ENCODE peak calls at places on chromosomes 7 and 10, in seven cellular contexts. One of them, this sample, is unnamed.

GRCh38 chr10:130762481-130762880 is 549.0 kb downstream of the TCERG1L start:
- DNase-seq in GM18507: no peak
- DNase-seq in Right ventricle myocardium inferior: no peak
- DNase-seq in fibroblast of pulmonary artery: no peak
- DNase-seq in sciatic nerve: no peak
- DNase-seq in 8988T: no peak
- DNase-seq in activated CD4-positive, alpha-beta T cell treated with anti-CD3 and anti-CD28 coated beads for 48 hours: no peak
- DNase-seq in this sample: no peak

GRCh38 chr7:16813232-16813616 is 8.4 kb upstream of the AGR2 start:
- DNase-seq in GM18507: no peak
- DNase-seq in Right ventricle myocardium inferior: no peak
- DNase-seq in fibroblast of pulmonary artery: no peak
- DNase-seq in sciatic nerve: no peak
- DNase-seq in 8988T: no peak
- DNase-seq in activated CD4-positive, alpha-beta T cell treated with anti-CD3 and anti-CD28 coated beads for 48 hours: no peak
- DNase-seq in this sample: no peak

GRCh38 chr10:95246582-95247051 is 44.2 kb downstream of the PDLIM1 start:
- DNase-seq in GM18507: peak; percentile 33
- DNase-seq in Right ventricle myocardium inferior: peak; percentile 83
- DNase-seq in fibroblast of pulmonary artery: peak; percentile 90
- DNase-seq in sciatic nerve: peak; percentile 82
- DNase-seq in 8988T: no peak
- DNase-seq in activated CD4-positive, alpha-beta T cell treated with anti-CD3 and anti-CD28 coated beads for 48 hours: peak; percentile 77
- DNase-seq in this sample: peak; percentile 44

GRCh38 chr7:150937848-150938561 is 40.1 kb downstream of the KCNH2 start:
- DNase-seq in GM18507: no peak
- DNase-seq in Right ventricle myocardium inferior: no peak
- DNase-seq in fibroblast of pulmonary artery: peak; percentile 33
- DNase-seq in sciatic nerve: peak; percentile 51
- DNase-seq in 8988T: no peak
- DNase-seq in activated CD4-positive, alpha-beta T cell treated with anti-CD3 and anti-CD28 coated beads for 48 hours: peak; percentile 56
- DNase-seq in this sample: no peak

GRCh38 chr7:36673703-36674102 is 50.6 kb downstream of the AOAH start:
- DNase-seq in GM18507: no peak
- DNase-seq in Right ventricle myocardium inferior: no peak
- DNase-seq in fibroblast of pulmonary artery: no peak
- DNase-seq in sciatic nerve: no peak
- DNase-seq in 8988T: no peak
- DNase-seq in activated CD4-positive, alpha-beta T cell treated with anti-CD3 and anti-CD28 coated beads for 48 hours: no peak
- DNase-seq in this sample: no peak

GRCh38 chr10:48926255-48926654 is 13.4 kb downstream of the LRRC18 start:
- DNase-seq in GM18507: no peak
- DNase-seq in Right ventricle myocardium inferior: no peak
- DNase-seq in fibroblast of pulmonary artery: no peak
- DNase-seq in sciatic nerve: no peak
- DNase-seq in 8988T: no peak
- DNase-seq in activated CD4-positive, alpha-beta T cell treated with anti-CD3 and anti-CD28 coated beads for 48 hours: no peak
- DNase-seq in this sample: no peak

GRCh38 chr7:55086413-55087201 is 67.8 kb downstream of the EGFR start:
- DNase-seq in GM18507: peak; percentile 26
- DNase-seq in Right ventricle myocardium inferior: no peak
- DNase-seq in fibroblast of pulmonary artery: peak; percentile 79
- DNase-seq in sciatic nerve: no peak
- DNase-seq in 8988T: no peak
- DNase-seq in activated CD4-positive, alpha-beta T cell treated with anti-CD3 and anti-CD28 coated beads for 48 hours: peak; percentile 17
- DNase-seq in this sample: no peak

GRCh38 chr10:34113504-34114225 is 701.4 kb downstream of the PARD3 start:
- DNase-seq in GM18507: no peak
- DNase-seq in Right ventricle myocardium inferior: no peak
- DNase-seq in fibroblast of pulmonary artery: no peak
- DNase-seq in sciatic nerve: no peak
- DNase-seq in 8988T: no peak
- DNase-seq in activated CD4-positive, alpha-beta T cell treated with anti-CD3 and anti-CD28 coated beads for 48 hours: no peak
- DNase-seq in this sample: no peak

GRCh38 chr10:112689327-112689726 is 242.3 kb downstream of the VTI1A start:
- DNase-seq in GM18507: no peak
- DNase-seq in Right ventricle myocardium inferior: no peak
- DNase-seq in fibroblast of pulmonary artery: peak; percentile 33
- DNase-seq in sciatic nerve: no peak
- DNase-seq in 8988T: peak; percentile 20
- DNase-seq in activated CD4-positive, alpha-beta T cell treated with anti-CD3 and anti-CD28 coated beads for 48 hours: no peak
- DNase-seq in this sample: peak; percentile 19

GRCh38 chr7:80379034-80379433 is 132.8 kb downstream of the GNAT3 start:
- DNase-seq in GM18507: no peak
- DNase-seq in Right ventricle myocardium inferior: no peak
- DNase-seq in fibroblast of pulmonary artery: peak; percentile 69
- DNase-seq in sciatic nerve: no peak
- DNase-seq in 8988T: no peak
- DNase-seq in activated CD4-positive, alpha-beta T cell treated with anti-CD3 and anti-CD28 coated beads for 48 hours: no peak
- DNase-seq in this sample: no peak

GRCh38 chr10:85542936-85543730 is 823.5 kb downstream of the GRID1 start:
- DNase-seq in GM18507: no peak
- DNase-seq in Right ventricle myocardium inferior: no peak
- DNase-seq in fibroblast of pulmonary artery: no peak
- DNase-seq in sciatic nerve: no peak
- DNase-seq in 8988T: no peak
- DNase-seq in activated CD4-positive, alpha-beta T cell treated with anti-CD3 and anti-CD28 coated beads for 48 hours: no peak
- DNase-seq in this sample: no peak

GRCh38 chr7:142939226-142939910 is at the start of gene LLCFC1:
- DNase-seq in GM18507: peak; percentile 23
- DNase-seq in Right ventricle myocardium inferior: no peak
- DNase-seq in fibroblast of pulmonary artery: no peak
- DNase-seq in sciatic nerve: no peak
- DNase-seq in 8988T: peak; percentile 19
- DNase-seq in activated CD4-positive, alpha-beta T cell treated with anti-CD3 and anti-CD28 coated beads for 48 hours: peak; percentile 20
- DNase-seq in this sample: peak; percentile 45

GRCh38 chr7:30084195-30084594 is 50.6 kb upstream of the MTURN start:
- DNase-seq in GM18507: no peak
- DNase-seq in Right ventricle myocardium inferior: no peak
- DNase-seq in fibroblast of pulmonary artery: no peak
- DNase-seq in sciatic nerve: no peak
- DNase-seq in 8988T: no peak
- DNase-seq in activated CD4-positive, alpha-beta T cell treated with anti-CD3 and anti-CD28 coated beads for 48 hours: no peak
- DNase-seq in this sample: no peak

GRCh38 chr7:139691253-139691781 is 86.5 kb downstream of the HIPK2 start:
- DNase-seq in GM18507: no peak
- DNase-seq in Right ventricle myocardium inferior: peak; percentile 83
- DNase-seq in fibroblast of pulmonary artery: peak; percentile 19
- DNase-seq in sciatic nerve: no peak
- DNase-seq in 8988T: no peak
- DNase-seq in activated CD4-positive, alpha-beta T cell treated with anti-CD3 and anti-CD28 coated beads for 48 hours: no peak
- DNase-seq in this sample: no peak

GRCh38 chr10:112716924-112717348 is 233.1 kb upstream of the TCF7L2 start:
- DNase-seq in GM18507: no peak
- DNase-seq in Right ventricle myocardium inferior: no peak
- DNase-seq in fibroblast of pulmonary artery: peak; percentile 71
- DNase-seq in sciatic nerve: no peak
- DNase-seq in 8988T: no peak
- DNase-seq in activated CD4-positive, alpha-beta T cell treated with anti-CD3 and anti-CD28 coated beads for 48 hours: no peak
- DNase-seq in this sample: no peak

GRCh38 chr7:117479480-117480224 is at the start of gene CFTR:
- DNase-seq in GM18507: no peak
- DNase-seq in Right ventricle myocardium inferior: peak; percentile 48
- DNase-seq in fibroblast of pulmonary artery: no peak
- DNase-seq in sciatic nerve: peak; percentile 56
- DNase-seq in 8988T: no peak
- DNase-seq in activated CD4-positive, alpha-beta T cell treated with anti-CD3 and anti-CD28 coated beads for 48 hours: no peak
- DNase-seq in this sample: no peak

GRCh38 chr7:128893251-128894100 is 17.0 kb downstream of the KCP start:
- DNase-seq in GM18507: no peak
- DNase-seq in Right ventricle myocardium inferior: peak; percentile 60
- DNase-seq in fibroblast of pulmonary artery: no peak
- DNase-seq in sciatic nerve: no peak
- DNase-seq in 8988T: peak; percentile 7
- DNase-seq in activated CD4-positive, alpha-beta T cell treated with anti-CD3 and anti-CD28 coated beads for 48 hours: no peak
- DNase-seq in this sample: no peak

GRCh38 chr7:1274876-1275684 is 42.4 kb downstream of the UNCX start:
- DNase-seq in GM18507: no peak
- DNase-seq in Right ventricle myocardium inferior: no peak
- DNase-seq in fibroblast of pulmonary artery: no peak
- DNase-seq in sciatic nerve: no peak
- DNase-seq in 8988T: no peak
- DNase-seq in activated CD4-positive, alpha-beta T cell treated with anti-CD3 and anti-CD28 coated beads for 48 hours: no peak
- DNase-seq in this sample: no peak

GRCh38 chr10:25047902-25048301 is 31.5 kb downstream of the THNSL1 start:
- DNase-seq in GM18507: no peak
- DNase-seq in Right ventricle myocardium inferior: no peak
- DNase-seq in fibroblast of pulmonary artery: peak; percentile 88
- DNase-seq in sciatic nerve: peak; percentile 64
- DNase-seq in 8988T: no peak
- DNase-seq in activated CD4-positive, alpha-beta T cell treated with anti-CD3 and anti-CD28 coated beads for 48 hours: no peak
- DNase-seq in this sample: no peak

GRCh38 chr10:126448091-126448490 is 59.8 kb upstream of the ADAM12 start:
- DNase-seq in GM18507: no peak
- DNase-seq in Right ventricle myocardium inferior: no peak
- DNase-seq in fibroblast of pulmonary artery: no peak
- DNase-seq in sciatic nerve: no peak
- DNase-seq in 8988T: no peak
- DNase-seq in activated CD4-positive, alpha-beta T cell treated with anti-CD3 and anti-CD28 coated beads for 48 hours: no peak
- DNase-seq in this sample: no peak

GRCh38 chr10:43229208-43230061 is 37.4 kb downstream of the RASGEF1A start:
- DNase-seq in GM18507: no peak
- DNase-seq in Right ventricle myocardium inferior: peak; percentile 62
- DNase-seq in fibroblast of pulmonary artery: no peak
- DNase-seq in sciatic nerve: peak; percentile 61
- DNase-seq in 8988T: peak; percentile 72
- DNase-seq in activated CD4-positive, alpha-beta T cell treated with anti-CD3 and anti-CD28 coated beads for 48 hours: peak; percentile 30
- DNase-seq in this sample: no peak

GRCh38 chr10:2477154-2477553 is 590.2 kb upstream of the PFKP start:
- DNase-seq in GM18507: no peak
- DNase-seq in Right ventricle myocardium inferior: no peak
- DNase-seq in fibroblast of pulmonary artery: no peak
- DNase-seq in sciatic nerve: no peak
- DNase-seq in 8988T: no peak
- DNase-seq in activated CD4-positive, alpha-beta T cell treated with anti-CD3 and anti-CD28 coated beads for 48 hours: no peak
- DNase-seq in this sample: no peak

GRCh38 chr10:126073606-126074005 is 177.2 kb downstream of the FANK1 start:
- DNase-seq in GM18507: no peak
- DNase-seq in Right ventricle myocardium inferior: no peak
- DNase-seq in fibroblast of pulmonary artery: no peak
- DNase-seq in sciatic nerve: no peak
- DNase-seq in 8988T: no peak
- DNase-seq in activated CD4-positive, alpha-beta T cell treated with anti-CD3 and anti-CD28 coated beads for 48 hours: no peak
- DNase-seq in this sample: no peak

GRCh38 chr10:13225601-13226000 is 8.6 kb downstream of the UCMA start:
- DNase-seq in GM18507: no peak
- DNase-seq in Right ventricle myocardium inferior: no peak
- DNase-seq in fibroblast of pulmonary artery: no peak
- DNase-seq in sciatic nerve: no peak
- DNase-seq in 8988T: no peak
- DNase-seq in activated CD4-positive, alpha-beta T cell treated with anti-CD3 and anti-CD28 coated beads for 48 hours: no peak
- DNase-seq in this sample: no peak

GRCh38 chr7:91020611-91021385 is 243.4 kb upstream of the FZD1 start:
- DNase-seq in GM18507: no peak
- DNase-seq in Right ventricle myocardium inferior: no peak
- DNase-seq in fibroblast of pulmonary artery: no peak
- DNase-seq in sciatic nerve: no peak
- DNase-seq in 8988T: no peak
- DNase-seq in activated CD4-positive, alpha-beta T cell treated with anti-CD3 and anti-CD28 coated beads for 48 hours: no peak
- DNase-seq in this sample: no peak

GRCh38 chr7:90178166-90178565 is 23.9 kb downstream of the STEAP1 start:
- DNase-seq in GM18507: no peak
- DNase-seq in Right ventricle myocardium inferior: no peak
- DNase-seq in fibroblast of pulmonary artery: no peak
- DNase-seq in sciatic nerve: no peak
- DNase-seq in 8988T: no peak
- DNase-seq in activated CD4-positive, alpha-beta T cell treated with anti-CD3 and anti-CD28 coated beads for 48 hours: no peak
- DNase-seq in this sample: no peak

GRCh38 chr7:55549457-55549856 is 22.8 kb downstream of the VOPP1 start:
- DNase-seq in GM18507: no peak
- DNase-seq in Right ventricle myocardium inferior: no peak
- DNase-seq in fibroblast of pulmonary artery: no peak
- DNase-seq in sciatic nerve: no peak
- DNase-seq in 8988T: no peak
- DNase-seq in activated CD4-positive, alpha-beta T cell treated with anti-CD3 and anti-CD28 coated beads for 48 hours: no peak
- DNase-seq in this sample: no peak

GRCh38 chr10:84706875-84707274 is 378.5 kb downstream of the CCSER2 start:
- DNase-seq in GM18507: no peak
- DNase-seq in Right ventricle myocardium inferior: no peak
- DNase-seq in fibroblast of pulmonary artery: no peak
- DNase-seq in sciatic nerve: no peak
- DNase-seq in 8988T: no peak
- DNase-seq in activated CD4-positive, alpha-beta T cell treated with anti-CD3 and anti-CD28 coated beads for 48 hours: no peak
- DNase-seq in this sample: no peak

GRCh38 chr10:88115968-88116367 is 252.5 kb downstream of the PTEN start:
- DNase-seq in GM18507: no peak
- DNase-seq in Right ventricle myocardium inferior: no peak
- DNase-seq in fibroblast of pulmonary artery: no peak
- DNase-seq in sciatic nerve: no peak
- DNase-seq in 8988T: no peak
- DNase-seq in activated CD4-positive, alpha-beta T cell treated with anti-CD3 and anti-CD28 coated beads for 48 hours: no peak
- DNase-seq in this sample: no peak

This sample was measured in HuH-7.5.